ENCODE peak calls at places on chromosomes 4 and X, in five cellular contexts. Q, T, A, I and H are unnamed samples.

GRCh38 chrX:120358687-120359086 is 3.2 kb upstream of the ATP1B4 start:
- DNase-seq in A (peak), Q (no peak), T (peak), I (no peak), H (peak)

GRCh38 chr4:7945709-7946380 is 6.2 kb upstream of the AFAP1 start:
- DNase-seq in A (no peak), Q (no peak), I (no peak), T (no peak), H (no peak)

GRCh38 chr4:113682730-113683129 is 78.8 kb downstream of the CAMK2D start:
- DNase-seq in A (no peak), T (no peak), Q (no peak), I (no peak), H (peak)

GRCh38 chr4:35151816-35152572 is 1092.3 kb downstream of the ARAP2 start:
- DNase-seq in I (no peak), T (no peak), A (no peak), Q (no peak), H (no peak)

GRCh38 chr4:25013756-25014737 is 16.7 kb downstream of the LGI2 start:
- DNase-seq in A (no peak), I (no peak), T (no peak), Q (no peak), H (no peak)

GRCh38 chrX:131812847-131813825 is 210.0 kb upstream of the STK26 start:
- DNase-seq in I (peak), Q (peak), T (peak), A (no peak), H (peak)

GRCh38 chrX:17814557-17814956 is 46.5 kb downstream of the RAI2 start:
- DNase-seq in T (no peak), Q (no peak), A (no peak), I (no peak), H (peak)

GRCh38 chrX:104008831-104009230 is 4.7 kb downstream of the H2BW1 start:
- DNase-seq in A (no peak), T (no peak), I (no peak), Q (no peak), H (no peak)

GRCh38 chr4:7411896-7412585 is 22.7 kb downstream of the PSAPL1 start:
- DNase-seq in A (no peak), I (no peak), Q (no peak), T (no peak), H (no peak)

GRCh38 chrX:74923942-74924448 is 1.3 kb downstream of the NEXMIF start:
- DNase-seq in I (no peak), A (peak), Q (no peak), T (no peak), H (peak)

GRCh38 chrX:40485973-40486372 is 94.8 kb upstream of the ATP6AP2 start:
- DNase-seq in I (no peak), T (no peak), A (no peak), Q (no peak), H (no peak)

GRCh38 chr4:41154814-41155177 is 59.5 kb downstream of the APBB2 start:
- DNase-seq in T (no peak), Q (no peak), A (no peak), I (no peak), H (no peak)

GRCh38 chr4:75542824-75543223 is 13.0 kb upstream of the ODAPH start:
- DNase-seq in T (no peak), Q (no peak), I (no peak), A (no peak), H (peak)

GRCh38 chr4:127236875-127237274 is 395.9 kb upstream of the INTU start:
- DNase-seq in T (no peak), A (no peak), I (no peak), Q (no peak), H (peak)